ENCODE peak calls at places on chromosomes 13 and 19, in seven cellular contexts. H is Right ventricle myocardium inferior; I is kidney epithelial cell; E is Right ventricle myocardium superior; Y is CD8-positive, alpha-beta T cell; P is amniotic stem cell; K is endothelial cell. D is an unnamed sample.

GRCh38 chr19:14782978-14783545 is 4.7 kb upstream of the ADGRE2 start:
- DNase-seq in H (no peak), I (no peak), E (no peak), Y (no peak), P (no peak), K (no peak), D (no peak)

GRCh38 chr19:38725469-38726283 is 18.6 kb downstream of the CAPN12 start:
- DNase-seq in H (no peak), I (no peak), E (peak; percentile 35), Y (no peak), P (no peak), K (no peak), D (no peak)

GRCh38 chr13:113183450-113184129 is 24.9 kb downstream of the PCID2 start:
- DNase-seq in H (peak; percentile 49), I (no peak), E (no peak), Y (no peak), P (no peak), K (no peak), D (no peak)

GRCh38 chr19:29677001-29677781 is 11.9 kb downstream of the PLEKHF1 start:
- DNase-seq in H (no peak), I (no peak), E (no peak), Y (no peak), P (no peak), K (no peak), D (no peak)

GRCh38 chr19:40921005-40921897 is 39.2 kb upstream of the CYP2A7 start:
- DNase-seq in H (no peak), I (no peak), E (no peak), Y (no peak), P (no peak), K (no peak), D (peak; percentile 42)

GRCh38 chr13:99916366-99917103 is 55.0 kb downstream of the ZIC5 start:
- DNase-seq in H (no peak), I (no peak), E (no peak), Y (no peak), P (peak; percentile 29), K (peak; percentile 38), D (peak; percentile 70)

GRCh38 chr19:14410054-14410774 is 8.9 kb downstream of the DDX39A start:
- DNase-seq in H (no peak), I (no peak), E (no peak), Y (peak; percentile 55), P (no peak), K (no peak), D (no peak)

GRCh38 chr13:21686761-21687391 is 16.0 kb downstream of the FGF9 start:
- DNase-seq in H (no peak), I (no peak), E (no peak), Y (no peak), P (no peak), K (no peak), D (no peak)

GRCh38 chr19:1374250-1374577 is 9.5 kb upstream of the NDUFS7 start:
- DNase-seq in H (peak; percentile 63), I (no peak), E (no peak), Y (no peak), P (no peak), K (no peak), D (no peak)

GRCh38 chr13:24605923-24606372 is 74.3 kb upstream of the ATP12A start:
- DNase-seq in H (no peak), I (no peak), E (no peak), Y (no peak), P (no peak), K (no peak), D (peak; percentile 4)

GRCh38 chr13:61417171-61417570 is 1.5 kb upstream of the PCDH20 start:
- DNase-seq in H (no peak), I (no peak), E (no peak), Y (no peak), P (no peak), K (no peak), D (no peak)

GRCh38 chr13:73576291-73576690 is 517.5 kb downstream of the KLF5 start:
- DNase-seq in H (no peak), I (no peak), E (no peak), Y (no peak), P (no peak), K (no peak), D (no peak)

GRCh38 chr19:7670150-7670784 is 1.4 kb downstream of the RETN start:
- DNase-seq in H (peak; percentile 78), I (no peak), E (peak; percentile 56), Y (no peak), P (no peak), K (no peak), D (no peak)

GRCh38 chr13:98977568-98978270 is at the start of gene DOCK9:
- DNase-seq in H (peak; percentile 84), I (peak; percentile 52), E (peak; percentile 83), Y (no peak), P (no peak), K (peak; percentile 61), D (no peak)

GRCh38 chr19:8342684-8343482 is at the start of gene KANK3:
- DNase-seq in H (peak; percentile 98), I (peak; percentile 80), E (peak; percentile 99), Y (peak; percentile 91), P (peak; percentile 73), K (peak; percentile 97), D (peak; percentile 94)

GRCh38 chr13:73945371-73945770 is 188.8 kb downstream of the KLF12 start:
- DNase-seq in H (no peak), I (no peak), E (no peak), Y (no peak), P (no peak), K (no peak), D (no peak)

GRCh38 chr13:75271851-75272250 is 210.1 kb downstream of the TBC1D4 start:
- DNase-seq in H (no peak), I (no peak), E (no peak), Y (no peak), P (no peak), K (no peak), D (no peak)

D was measured in NCI-H460.